ENCODE peak calls at places on chromosomes 13 and 19, in six cellular contexts. One of them, this sample, is unnamed.

GRCh38 chr13:20960663-20961309 is 58.2 kb upstream of the XPO4 start:
- DNase-seq in activated CD4-positive, alpha-beta T cell treated with anti-CD3 and anti-CD28 coated beads for 36 hours: no peak
- DNase-seq in T-helper 1 cell: no peak
- DNase-seq in cardiac muscle cell: no peak
- DNase-seq in IMR-90: no peak
- DNase-seq in caudate nucleus: no peak
- DNase-seq in this sample: no peak

GRCh38 chr13:60679131-60679530 is 282.1 kb downstream of the TDRD3 start:
- DNase-seq in activated CD4-positive, alpha-beta T cell treated with anti-CD3 and anti-CD28 coated beads for 36 hours: no peak
- DNase-seq in T-helper 1 cell: no peak
- DNase-seq in cardiac muscle cell: peak
- DNase-seq in caudate nucleus: no peak
- DNase-seq in IMR-90: no peak
- DNase-seq in this sample: no peak

GRCh38 chr13:100860866-100861265 is 186.3 kb upstream of the TMTC4 start:
- DNase-seq in cardiac muscle cell: no peak
- DNase-seq in caudate nucleus: no peak
- DNase-seq in activated CD4-positive, alpha-beta T cell treated with anti-CD3 and anti-CD28 coated beads for 36 hours: no peak
- DNase-seq in IMR-90: peak
- DNase-seq in T-helper 1 cell: no peak
- DNase-seq in this sample: no peak

GRCh38 chr13:57631607-57632275 is at the start of gene PCDH17:
- DNase-seq in T-helper 1 cell: peak
- DNase-seq in activated CD4-positive, alpha-beta T cell treated with anti-CD3 and anti-CD28 coated beads for 36 hours: peak
- DNase-seq in IMR-90: no peak
- DNase-seq in caudate nucleus: peak
- DNase-seq in cardiac muscle cell: peak
- DNase-seq in this sample: peak

GRCh38 chr19:48836089-48837017 is at the start of gene HSD17B14:
- DNase-seq in activated CD4-positive, alpha-beta T cell treated with anti-CD3 and anti-CD28 coated beads for 36 hours: peak
- DNase-seq in IMR-90: no peak
- DNase-seq in T-helper 1 cell: no peak
- DNase-seq in cardiac muscle cell: peak
- DNase-seq in caudate nucleus: no peak
- DNase-seq in this sample: peak

GRCh38 chr19:43470288-43470687 is 4.9 kb upstream of the LYPD3 start:
- DNase-seq in T-helper 1 cell: no peak
- DNase-seq in IMR-90: peak
- DNase-seq in caudate nucleus: no peak
- DNase-seq in cardiac muscle cell: peak
- DNase-seq in activated CD4-positive, alpha-beta T cell treated with anti-CD3 and anti-CD28 coated beads for 36 hours: peak
- DNase-seq in this sample: no peak

GRCh38 chr13:109363431-109363830 is 423.0 kb downstream of the IRS2 start:
- DNase-seq in cardiac muscle cell: no peak
- DNase-seq in IMR-90: no peak
- DNase-seq in activated CD4-positive, alpha-beta T cell treated with anti-CD3 and anti-CD28 coated beads for 36 hours: no peak
- DNase-seq in caudate nucleus: no peak
- DNase-seq in T-helper 1 cell: no peak
- DNase-seq in this sample: no peak

GRCh38 chr13:104315606-104316005 is 1249.4 kb upstream of the SLC10A2 start:
- DNase-seq in caudate nucleus: no peak
- DNase-seq in T-helper 1 cell: no peak
- DNase-seq in IMR-90: peak
- DNase-seq in cardiac muscle cell: peak
- DNase-seq in activated CD4-positive, alpha-beta T cell treated with anti-CD3 and anti-CD28 coated beads for 36 hours: no peak
- DNase-seq in this sample: no peak

GRCh38 chr19:4379383-4380253 is 20.7 kb downstream of the SH3GL1 start:
- DNase-seq in IMR-90: peak
- DNase-seq in activated CD4-positive, alpha-beta T cell treated with anti-CD3 and anti-CD28 coated beads for 36 hours: peak
- DNase-seq in cardiac muscle cell: peak
- DNase-seq in caudate nucleus: no peak
- DNase-seq in T-helper 1 cell: no peak
- DNase-seq in this sample: no peak

GRCh38 chr13:41216160-41216559 is 21.8 kb upstream of the KBTBD7 start:
- DNase-seq in cardiac muscle cell: peak
- DNase-seq in IMR-90: peak
- DNase-seq in activated CD4-positive, alpha-beta T cell treated with anti-CD3 and anti-CD28 coated beads for 36 hours: no peak
- DNase-seq in caudate nucleus: no peak
- DNase-seq in T-helper 1 cell: no peak
- DNase-seq in this sample: no peak

GRCh38 chr19:52270266-52270885 is 989 bp downstream of the ZNF766 start:
- DNase-seq in activated CD4-positive, alpha-beta T cell treated with anti-CD3 and anti-CD28 coated beads for 36 hours: peak
- DNase-seq in T-helper 1 cell: peak
- DNase-seq in cardiac muscle cell: no peak
- DNase-seq in IMR-90: peak
- DNase-seq in caudate nucleus: no peak
- DNase-seq in this sample: no peak

GRCh38 chr19:18904334-18905057 is 8.5 kb upstream of the CERS1 start:
- DNase-seq in activated CD4-positive, alpha-beta T cell treated with anti-CD3 and anti-CD28 coated beads for 36 hours: no peak
- DNase-seq in T-helper 1 cell: no peak
- DNase-seq in caudate nucleus: peak
- DNase-seq in IMR-90: no peak
- DNase-seq in cardiac muscle cell: no peak
- DNase-seq in this sample: no peak

GRCh38 chr13:47723898-47724297 is 277.2 kb downstream of the SUCLA2 start:
- DNase-seq in activated CD4-positive, alpha-beta T cell treated with anti-CD3 and anti-CD28 coated beads for 36 hours: no peak
- DNase-seq in T-helper 1 cell: no peak
- DNase-seq in caudate nucleus: no peak
- DNase-seq in IMR-90: no peak
- DNase-seq in cardiac muscle cell: no peak
- DNase-seq in this sample: no peak

This sample was measured in C1 segment of cervical spinal cord.